ENCODE peak calls at places on chromosomes 2 and 18, in nine cellular contexts. X is H9, S is adrenal gland, M is SK-N-MC, D is EL, V is anterior cingulate cortex, L is uterus, Z is H4, C is HEK293T. E is an unnamed sample.

GRCh38 chr2:110919738-110920137 is 187.4 kb downstream of the ACOXL start:
- DNase-seq in X (no peak), S (no peak), M (no peak), D (no peak), V (no peak), L (no peak), Z (no peak), C (no peak), E (no peak)

GRCh38 chr18:23640023-23640422 is 22.7 kb downstream of the ANKRD29 start:
- DNase-seq in X (no peak), S (no peak), M (no peak), D (no peak), V (no peak), L (no peak), Z (no peak), C (no peak), E (no peak)

GRCh38 chr2:58896600-58896999 is 655.5 kb upstream of the FANCL start:
- DNase-seq in X (no peak), S (no peak), M (no peak), D (peak; percentile 55), V (no peak), L (no peak), Z (no peak), C (no peak), E (no peak)

GRCh38 chr2:55618025-55618648 is 715 bp upstream of the PPP4R3B start:
- DNase-seq in X (no peak), S (peak; percentile 60), M (no peak), D (peak; percentile 25), V (no peak), L (no peak), Z (no peak), C (no peak), E (no peak)

GRCh38 chr2:210517169-210517693 is 39.2 kb upstream of the CPS1 start:
- DNase-seq in X (no peak), S (no peak), M (no peak), D (no peak), V (no peak), L (no peak), Z (no peak), C (no peak), E (no peak)

GRCh38 chr2:216083464-216084279 is 2.0 kb downstream of the TMEM169 start:
- DNase-seq in X (peak; percentile 50), S (no peak), M (no peak), D (peak; percentile 53), V (no peak), L (no peak), Z (peak; percentile 28), C (no peak), E (no peak)

GRCh38 chr2:118622931-118623330 is 224.5 kb downstream of the EN1 start:
- DNase-seq in X (no peak), S (no peak), M (no peak), D (no peak), V (no peak), L (no peak), Z (no peak), C (no peak), E (no peak)

GRCh38 chr2:29189052-29189451 is 73.8 kb downstream of the CLIP4 start:
- DNase-seq in X (no peak), S (no peak), M (no peak), D (no peak), V (no peak), L (no peak), Z (no peak), C (no peak), E (no peak)